ENCODE peak calls at places on chromosomes 4 and X, in five cellular contexts. G is heart left ventricle, K is tibial nerve, P is transverse colon, R is right lobe of liver. Q is an unnamed sample. For H3K27me3, the result is how much of the 10 kb centered on the place peaks cover.

GRCh38 chr4:42555828-42556227 is 101.1 kb downstream of the ATP8A1 start:
- DNase-seq in G (no peak), R (no peak), K (no peak), P (no peak), Q (no peak)

GRCh38 chr4:23291139-23291538 is 598.4 kb downstream of the GBA3 start:
- DNase-seq in R (no peak), K (no peak), G (no peak), P (no peak), Q (no peak)

GRCh38 chr4:113080050-113080449 is 30.6 kb downstream of the ANK2 start:
- DNase-seq in K (no peak), P (no peak), R (no peak), G (no peak), Q (no peak)

GRCh38 chr4:52635130-52635529 is 24.0 kb downstream of the USP46 start:
- DNase-seq in G (no peak), K (no peak), P (no peak), R (no peak), Q (no peak)

GRCh38 chr4:22077571-22077970 is 129.0 kb upstream of the KCNIP4 start:
- DNase-seq in K (no peak), G (no peak), R (no peak), P (no peak), Q (no peak)

GRCh38 chrX:69082055-69082752 is 83.0 kb downstream of the PJA1 start:
- DNase-seq in G (no peak), K (no peak), P (no peak), R (no peak), Q (no peak)

GRCh38 chrX:22526339-22526738 is 253.6 kb downstream of the CBLL2 start:
- DNase-seq in G (no peak), P (no peak), R (no peak), K (no peak), Q (no peak)

GRCh38 chr4:126850286-126850685 is 782.5 kb upstream of the INTU start:
- DNase-seq in P (no peak), K (no peak), G (no peak), R (no peak), Q (no peak)

GRCh38 chrX:151175283-151176062 is 911 bp upstream of the GPR50 start:
- DNase-seq in G (no peak), P (no peak), K (no peak), R (no peak), Q (no peak)

GRCh38 chrX:118595501-118596042 is 100.0 kb downstream of the DOCK11 start:
- DNase-seq in P (no peak), R (no peak), K (no peak), G (no peak), Q (no peak)

GRCh38 chr4:109719604-109720003 is 10.3 kb downstream of the PLA2G12A start:
- DNase-seq in P (no peak), G (no peak), K (no peak), R (no peak), Q (no peak)

GRCh38 chrX:49270249-49270921 is 792 bp downstream of the PPP1R3F start:
- DNase-seq in R (peak), G (peak), P (no peak), K (no peak), Q (no peak)

GRCh38 chr4:67545199-67545995 is at the start of gene CENPC:
- DNase-seq in K (peak), P (peak), R (peak), G (peak), Q (peak)

GRCh38 chr4:148293571-148293970 is 148.6 kb downstream of the NR3C2 start:
- DNase-seq in P (no peak), G (no peak), R (no peak), K (no peak), Q (no peak)

GRCh38 chr4:620201-620600 is 5.2 kb upstream of the PDE6B start:
- DNase-seq in G (no peak), P (no peak), K (no peak), R (no peak), Q (no peak)

GRCh38 chr4:14379148-14379547 is 623.1 kb upstream of the CPEB2 start:
- DNase-seq in R (no peak), P (no peak), G (no peak), K (no peak), Q (no peak)

GRCh38 chrX:11269996-11270395 is 23.2 kb upstream of the AMELX start:
- DNase-seq in K (no peak), G (no peak), P (no peak), R (no peak), Q (no peak)

GRCh38 chr4:125390126-125390525 is 75.4 kb downstream of the FAT4 start:
- DNase-seq in R (no peak), G (peak), P (no peak), K (no peak), Q (no peak)

GRCh38 chr4:54016504-54016903 is 47.9 kb downstream of the CHIC2 start:
- DNase-seq in K (no peak), P (no peak), R (no peak), G (no peak), Q (no peak)

GRCh38 chr4:184448828-184449227 is 25.5 kb downstream of the IRF2 start:
- DNase-seq in R (peak), K (no peak), P (peak), G (peak), Q (no peak)

GRCh38 chr4:155796031-155796430 is 37.2 kb downstream of the GUCY1B1 start:
- DNase-seq in G (no peak), P (no peak), R (no peak), K (no peak), Q (no peak)

GRCh38 chr4:87007345-87008181 is 72.8 kb downstream of the AFF1 start:
- DNase-seq in P (peak), G (peak), K (peak), R (peak), Q (peak)

GRCh38 chrX:13669246-13669689 is 16.3 kb downstream of the TCEANC start:
- DNase-seq in P (peak), G (peak), K (peak), R (peak), Q (peak)

GRCh38 chr4:122711893-122712292 is 20.6 kb upstream of the BBS12 start:
- DNase-seq in K (no peak), R (no peak), G (no peak), P (no peak), Q (no peak)

GRCh38 chrX:131830400-131831184 is 192.5 kb upstream of the STK26 start:
- DNase-seq in P (peak), K (peak), G (peak), R (peak), Q (peak)

GRCh38 chrX:20197641-20198210 is 56.1 kb upstream of the EIF1AX start:
- DNase-seq in K (no peak), P (no peak), R (no peak), G (no peak), Q (no peak)

GRCh38 chrX:42934020-42934701 is 156.2 kb upstream of the PPP1R2C start:
- DNase-seq in P (peak), G (no peak), K (no peak), R (no peak), Q (no peak)

GRCh38 chrX:1281511-1281910 is 12.9 kb downstream of the CSF2RA start:
- DNase-seq in P (no peak), G (no peak), R (no peak), K (no peak), Q (no peak)

GRCh38 chr4:131499139-131499873 is 1649.8 kb upstream of the PCDH10 start:
- DNase-seq in R (no peak), G (no peak), P (no peak), K (no peak), Q (no peak)

GRCh38 chrX:44071847-44072545 is 98.8 kb upstream of the NDP start:
- DNase-seq in P (no peak), K (no peak), G (no peak), R (no peak), Q (no peak)

GRCh38 chr4:102174800-102175199 is 170.5 kb downstream of the SLC39A8 start:
- DNase-seq in G (no peak), R (no peak), K (no peak), P (no peak), Q (no peak)

GRCh38 chr4:89306486-89307184 is 965 bp downstream of the GPRIN3 start:
- DNase-seq in P (no peak), K (no peak), R (no peak), G (no peak), Q (no peak)

GRCh38 chr4:89307446-89308160 is at the start of gene GPRIN3:
- DNase-seq in R (peak), G (peak), K (peak), P (peak), Q (peak)

GRCh38 chr4:89307185-89307445 is 485 bp downstream of the GPRIN3 start:
- DNase-seq in R (no peak), K (no peak), P (no peak), G (no peak), Q (no peak)

GRCh38 chr4:89305028-89305427 is 2.6 kb downstream of the GPRIN3 start:
- DNase-seq in K (no peak), R (no peak), G (no peak), P (no peak), Q (no peak)

GRCh38 chr4:89305712-89306437 is 1.7 kb downstream of the GPRIN3 start:
- DNase-seq in P (no peak), K (no peak), G (no peak), R (no peak), Q (no peak)
- H3K27me3 ChIP-seq in P (under half), K (under half), G (under half), R (under half), Q (under half)

DNA sequence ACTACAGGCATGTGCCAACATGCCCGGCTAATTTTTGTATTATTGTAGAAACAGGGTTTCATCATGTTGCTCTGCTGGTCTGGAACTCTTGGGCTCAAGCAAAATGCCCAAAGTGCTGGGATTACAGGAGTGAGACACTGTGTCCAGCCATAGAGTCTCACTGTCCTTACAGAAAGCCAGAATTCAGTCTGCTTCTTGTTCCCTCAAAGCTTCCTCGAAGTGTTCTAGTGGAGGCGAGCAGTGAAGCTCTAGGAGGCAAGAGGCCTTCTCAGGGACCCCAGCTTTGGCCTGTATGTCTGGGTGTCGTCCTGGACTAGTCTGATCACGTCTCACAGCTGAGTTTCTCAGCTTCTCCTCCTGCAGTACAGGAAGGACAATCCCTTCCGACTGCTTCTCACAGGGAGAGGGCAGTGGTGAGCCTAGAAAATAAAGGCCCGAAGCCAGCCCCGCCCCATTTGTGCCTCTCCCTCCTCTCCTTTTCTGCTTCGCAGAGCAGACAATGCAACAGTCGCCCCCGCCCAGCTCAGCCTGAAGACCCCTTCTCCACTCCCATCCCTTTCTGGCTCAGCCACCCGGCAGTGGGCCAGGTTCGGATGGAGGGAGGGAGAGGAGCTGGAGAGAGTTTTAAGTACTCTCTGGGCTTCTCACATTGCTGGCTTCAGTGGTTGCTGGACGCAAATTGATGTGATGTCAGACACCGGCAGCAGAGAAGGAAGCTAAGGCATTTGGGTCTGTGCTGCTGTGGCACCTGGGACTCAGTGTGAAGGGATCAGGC is 11.1 kb upstream of the FAM3A start:
- DNase-seq in P (peak), R (peak), G (peak), K (peak), Q (peak)
- TF ChIP-seq POLR2A in P (peak), R (no peak), G (no peak), K (peak), Q (no peak)

DNA sequence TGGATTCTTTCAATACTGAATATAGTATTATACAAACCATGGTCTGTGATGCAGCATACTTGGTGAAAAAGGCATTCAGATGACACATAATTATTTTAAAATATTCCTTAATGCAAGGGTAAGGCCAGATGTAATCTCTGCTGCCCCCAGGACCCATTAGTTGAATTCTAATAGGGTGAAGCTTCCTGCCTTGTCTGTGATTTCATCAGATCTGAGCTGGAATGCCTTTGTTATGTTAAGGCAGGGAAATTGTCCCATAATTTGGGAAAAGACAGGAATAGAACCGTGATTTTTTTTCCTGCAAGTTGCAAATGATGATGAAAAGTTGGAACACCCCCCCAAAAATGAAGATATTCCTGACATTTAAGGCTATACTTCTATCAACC is 26.2 kb downstream of the ZRSR2 start:
- DNase-seq in P (no peak), R (no peak), G (no peak), K (no peak), Q (no peak)
- H3K4me3 ChIP-seq in P (no peak), R (no peak), G (no peak), K (no peak), Q (no peak)

DNA sequence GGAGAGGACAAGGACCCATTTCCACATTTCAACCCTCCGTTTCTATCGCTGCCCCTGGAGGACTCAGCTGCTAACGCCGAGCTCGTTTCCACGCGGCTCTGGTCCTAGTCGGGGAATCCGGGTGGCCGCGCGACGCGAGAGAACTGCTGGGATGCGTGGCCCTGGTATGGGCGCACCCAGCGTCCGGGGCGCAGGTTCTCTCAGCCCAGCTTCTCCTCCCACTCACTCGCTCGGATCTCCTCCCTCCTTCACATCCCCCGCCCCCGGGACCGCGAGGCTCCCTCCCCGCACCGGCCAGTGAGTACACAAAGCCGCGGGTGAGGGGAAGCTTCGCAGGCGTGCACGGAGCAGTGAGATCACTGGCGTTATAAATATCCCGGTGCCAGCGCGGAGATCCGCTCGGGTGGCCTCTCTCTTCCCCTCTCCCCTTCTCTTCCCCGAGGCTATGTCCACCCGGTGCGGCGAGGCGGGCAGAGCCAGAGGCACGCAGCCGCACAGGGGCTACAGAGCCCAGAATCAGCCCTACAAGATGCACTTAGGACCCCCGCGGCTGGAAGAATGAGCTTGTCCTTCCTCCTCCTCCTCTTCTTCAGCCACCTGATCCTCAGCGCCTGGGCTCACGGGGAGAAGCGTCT is at the start of gene FGF5:
- DNase-seq in G (peak), P (peak), R (no peak), K (no peak), Q (peak)
- H3K27me3 ChIP-seq in G (under half), P (half or more), R (under half), K (under half), Q (under half)